ENCODE peak calls at places on chromosomes 2 and 18, in eight cellular contexts. One of them, this sample, is unnamed.

GRCh38 chr18:58661423-58661822 is 9.8 kb upstream of the MALT1 start:
- DNase-seq in gastrocnemius medialis: no peak
- DNase-seq in adrenal gland: no peak
- DNase-seq in body of pancreas: no peak
- DNase-seq in hepatocyte: peak; percentile 17
- DNase-seq in suprapubic skin: no peak
- DNase-seq in lung: no peak
- DNase-seq in vagina: no peak
- DNase-seq in this sample: no peak

GRCh38 chr2:114688241-114688640 is 245.8 kb downstream of the DPP10 start:
- DNase-seq in adrenal gland: no peak
- DNase-seq in lung: no peak
- DNase-seq in gastrocnemius medialis: no peak
- DNase-seq in vagina: no peak
- DNase-seq in body of pancreas: no peak
- DNase-seq in hepatocyte: no peak
- DNase-seq in suprapubic skin: no peak
- DNase-seq in this sample: no peak

GRCh38 chr2:157849591-157849990 is 26.5 kb downstream of the ACVR1 start:
- DNase-seq in hepatocyte: no peak
- DNase-seq in body of pancreas: peak; percentile 30
- DNase-seq in gastrocnemius medialis: no peak
- DNase-seq in adrenal gland: no peak
- DNase-seq in lung: no peak
- DNase-seq in vagina: no peak
- DNase-seq in suprapubic skin: no peak
- DNase-seq in this sample: no peak

GRCh38 chr2:52539026-52539964 is 1228.3 kb upstream of the CHAC2 start:
- DNase-seq in body of pancreas: no peak
- DNase-seq in hepatocyte: no peak
- DNase-seq in suprapubic skin: no peak
- DNase-seq in adrenal gland: no peak
- DNase-seq in lung: no peak
- DNase-seq in gastrocnemius medialis: no peak
- DNase-seq in vagina: no peak
- DNase-seq in this sample: no peak

GRCh38 chr2:193841389-193842150 is 1646.8 kb upstream of the TMEFF2 start:
- DNase-seq in vagina: no peak
- DNase-seq in lung: no peak
- DNase-seq in adrenal gland: no peak
- DNase-seq in hepatocyte: peak; percentile 1
- DNase-seq in gastrocnemius medialis: no peak
- DNase-seq in body of pancreas: no peak
- DNase-seq in suprapubic skin: no peak
- DNase-seq in this sample: no peak

GRCh38 chr18:68676913-68677312 is 38.0 kb downstream of the TMX3 start:
- DNase-seq in lung: no peak
- DNase-seq in body of pancreas: no peak
- DNase-seq in hepatocyte: no peak
- DNase-seq in vagina: no peak
- DNase-seq in gastrocnemius medialis: no peak
- DNase-seq in adrenal gland: no peak
- DNase-seq in suprapubic skin: no peak
- DNase-seq in this sample: no peak

GRCh38 chr2:19911799-19912509 is 10.2 kb upstream of the TTC32 start:
- DNase-seq in hepatocyte: no peak
- DNase-seq in body of pancreas: no peak
- DNase-seq in suprapubic skin: no peak
- DNase-seq in adrenal gland: no peak
- DNase-seq in lung: no peak
- DNase-seq in vagina: no peak
- DNase-seq in gastrocnemius medialis: no peak
- DNase-seq in this sample: no peak

GRCh38 chr2:212448698-212449097 is 89.9 kb downstream of the ERBB4 start:
- DNase-seq in suprapubic skin: no peak
- DNase-seq in lung: no peak
- DNase-seq in body of pancreas: no peak
- DNase-seq in gastrocnemius medialis: no peak
- DNase-seq in adrenal gland: no peak
- DNase-seq in hepatocyte: no peak
- DNase-seq in vagina: no peak
- DNase-seq in this sample: no peak

GRCh38 chr2:134934641-134935040 is 16.0 kb downstream of the CCNT2 start:
- DNase-seq in gastrocnemius medialis: no peak
- DNase-seq in adrenal gland: no peak
- DNase-seq in lung: no peak
- DNase-seq in hepatocyte: no peak
- DNase-seq in suprapubic skin: no peak
- DNase-seq in body of pancreas: no peak
- DNase-seq in vagina: no peak
- DNase-seq in this sample: no peak

GRCh38 chr2:153055182-153055581 is 336.8 kb downstream of the ARL6IP6 start:
- DNase-seq in hepatocyte: no peak
- DNase-seq in body of pancreas: no peak
- DNase-seq in gastrocnemius medialis: no peak
- DNase-seq in adrenal gland: no peak
- DNase-seq in suprapubic skin: no peak
- DNase-seq in vagina: no peak
- DNase-seq in lung: no peak
- DNase-seq in this sample: no peak

GRCh38 chr2:38432827-38433606 is 55.9 kb upstream of the ATL2 start:
- DNase-seq in gastrocnemius medialis: peak; percentile 10
- DNase-seq in suprapubic skin: no peak
- DNase-seq in lung: no peak
- DNase-seq in adrenal gland: peak; percentile 35
- DNase-seq in vagina: no peak
- DNase-seq in hepatocyte: peak; percentile 62
- DNase-seq in body of pancreas: no peak
- DNase-seq in this sample: no peak

GRCh38 chr2:133918141-133918540 is 335.7 kb upstream of the MGAT5 start:
- DNase-seq in vagina: no peak
- DNase-seq in suprapubic skin: no peak
- DNase-seq in hepatocyte: no peak
- DNase-seq in body of pancreas: no peak
- DNase-seq in lung: no peak
- DNase-seq in gastrocnemius medialis: no peak
- DNase-seq in adrenal gland: no peak
- DNase-seq in this sample: no peak

GRCh38 chr2:219726916-219727315 is 99.5 kb downstream of the SLC4A3 start:
- DNase-seq in vagina: peak; percentile 52
- DNase-seq in gastrocnemius medialis: no peak
- DNase-seq in hepatocyte: no peak
- DNase-seq in lung: no peak
- DNase-seq in adrenal gland: no peak
- DNase-seq in body of pancreas: no peak
- DNase-seq in suprapubic skin: no peak
- DNase-seq in this sample: no peak

GRCh38 chr2:241000831-241001321 is 2.5 kb downstream of the SNED1 start:
- DNase-seq in hepatocyte: no peak
- DNase-seq in gastrocnemius medialis: no peak
- DNase-seq in lung: peak; percentile 67
- DNase-seq in suprapubic skin: no peak
- DNase-seq in adrenal gland: no peak
- DNase-seq in vagina: no peak
- DNase-seq in body of pancreas: peak; percentile 48
- DNase-seq in this sample: peak; percentile 75

GRCh38 chr2:168711091-168711490 is 91.3 kb upstream of the NOSTRIN start:
- DNase-seq in lung: no peak
- DNase-seq in body of pancreas: no peak
- DNase-seq in adrenal gland: no peak
- DNase-seq in suprapubic skin: no peak
- DNase-seq in hepatocyte: no peak
- DNase-seq in gastrocnemius medialis: no peak
- DNase-seq in vagina: no peak
- DNase-seq in this sample: no peak

GRCh38 chr2:37985333-37985732 is 60.2 kb downstream of the RMDN2 start:
- DNase-seq in hepatocyte: no peak
- DNase-seq in suprapubic skin: no peak
- DNase-seq in lung: no peak
- DNase-seq in body of pancreas: no peak
- DNase-seq in adrenal gland: no peak
- DNase-seq in gastrocnemius medialis: no peak
- DNase-seq in vagina: no peak
- DNase-seq in this sample: no peak

GRCh38 chr18:68962623-68963022 is 164.7 kb downstream of the CCDC102B start:
- DNase-seq in adrenal gland: no peak
- DNase-seq in gastrocnemius medialis: no peak
- DNase-seq in vagina: no peak
- DNase-seq in body of pancreas: no peak
- DNase-seq in suprapubic skin: no peak
- DNase-seq in lung: no peak
- DNase-seq in hepatocyte: no peak
- DNase-seq in this sample: no peak

GRCh38 chr2:47520302-47520630 is 117.3 kb downstream of the MSH2 start:
- DNase-seq in body of pancreas: no peak
- DNase-seq in hepatocyte: no peak
- DNase-seq in adrenal gland: no peak
- DNase-seq in suprapubic skin: no peak
- DNase-seq in vagina: no peak
- DNase-seq in gastrocnemius medialis: no peak
- DNase-seq in lung: no peak
- DNase-seq in this sample: no peak

GRCh38 chr2:47521666-47522285 is 118.8 kb downstream of the MSH2 start:
- DNase-seq in body of pancreas: no peak
- DNase-seq in gastrocnemius medialis: no peak
- DNase-seq in vagina: no peak
- DNase-seq in adrenal gland: no peak
- DNase-seq in hepatocyte: no peak
- DNase-seq in lung: no peak
- DNase-seq in suprapubic skin: no peak
- DNase-seq in this sample: no peak

GRCh38 chr2:47519604-47520301 is 116.8 kb downstream of the MSH2 start:
- DNase-seq in lung: no peak
- DNase-seq in body of pancreas: no peak
- DNase-seq in suprapubic skin: no peak
- DNase-seq in hepatocyte: no peak
- DNase-seq in gastrocnemius medialis: no peak
- DNase-seq in adrenal gland: no peak
- DNase-seq in vagina: no peak
- DNase-seq in this sample: no peak

GRCh38 chr2:47519147-47519537 is 116.2 kb downstream of the MSH2 start:
- DNase-seq in body of pancreas: no peak
- DNase-seq in suprapubic skin: no peak
- DNase-seq in hepatocyte: no peak
- DNase-seq in vagina: no peak
- DNase-seq in lung: no peak
- DNase-seq in gastrocnemius medialis: no peak
- DNase-seq in adrenal gland: no peak
- DNase-seq in this sample: no peak

GRCh38 chr2:47520825-47521665 is 118.1 kb downstream of the MSH2 start:
- DNase-seq in lung: peak; percentile 36
- DNase-seq in suprapubic skin: no peak
- DNase-seq in gastrocnemius medialis: no peak
- DNase-seq in body of pancreas: peak; percentile 61
- DNase-seq in adrenal gland: peak; percentile 57
- DNase-seq in vagina: no peak
- DNase-seq in hepatocyte: no peak
- DNase-seq in this sample: no peak
- TF ChIP-seq CTCF in lung: no peak
- TF ChIP-seq CTCF in suprapubic skin: no peak
- TF ChIP-seq CTCF in gastrocnemius medialis: no peak
- TF ChIP-seq CTCF in body of pancreas: peak; percentile 35
- TF ChIP-seq CTCF in adrenal gland: peak; percentile 11
- TF ChIP-seq CTCF in vagina: no peak
- TF ChIP-seq CTCF in hepatocyte: no peak
- TF ChIP-seq CTCF in this sample: no peak

DNA sequence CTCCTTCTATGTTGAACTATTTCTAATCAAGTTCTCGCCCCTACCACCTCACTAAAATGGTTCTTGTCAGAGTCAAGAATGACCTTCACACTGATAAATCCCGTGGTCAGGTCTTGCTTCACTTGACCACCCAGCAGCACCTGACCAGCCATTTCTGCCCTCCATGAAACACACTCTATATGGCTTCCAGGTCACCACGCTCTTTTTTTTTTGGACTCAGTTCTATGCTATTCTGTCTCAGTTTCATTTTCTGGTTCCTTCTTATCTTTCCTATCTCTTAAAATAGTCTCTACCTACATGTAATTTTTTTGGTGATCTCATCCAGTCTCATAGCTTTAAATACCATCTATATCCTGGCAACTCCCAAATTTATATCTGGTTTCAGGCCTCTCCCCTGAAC is 11.4 kb downstream of the EIF2AK3 start:
- DNase-seq in body of pancreas: no peak
- DNase-seq in vagina: no peak
- DNase-seq in adrenal gland: no peak
- DNase-seq in lung: no peak
- DNase-seq in hepatocyte: no peak
- DNase-seq in suprapubic skin: no peak
- DNase-seq in gastrocnemius medialis: no peak
- DNase-seq in this sample: no peak
- H3K27ac ChIP-seq in body of pancreas: no peak overlapping the region
- H3K27ac ChIP-seq in vagina: no peak overlapping the region
- H3K27ac ChIP-seq in adrenal gland: no peak overlapping the region
- H3K27ac ChIP-seq in lung: no peak overlapping the region
- H3K27ac ChIP-seq in hepatocyte: no peak overlapping the region
- H3K27ac ChIP-seq in suprapubic skin: no peak overlapping the region
- H3K27ac ChIP-seq in gastrocnemius medialis: no peak overlapping the region
- H3K27ac ChIP-seq in this sample: no peak overlapping the region

DNA sequence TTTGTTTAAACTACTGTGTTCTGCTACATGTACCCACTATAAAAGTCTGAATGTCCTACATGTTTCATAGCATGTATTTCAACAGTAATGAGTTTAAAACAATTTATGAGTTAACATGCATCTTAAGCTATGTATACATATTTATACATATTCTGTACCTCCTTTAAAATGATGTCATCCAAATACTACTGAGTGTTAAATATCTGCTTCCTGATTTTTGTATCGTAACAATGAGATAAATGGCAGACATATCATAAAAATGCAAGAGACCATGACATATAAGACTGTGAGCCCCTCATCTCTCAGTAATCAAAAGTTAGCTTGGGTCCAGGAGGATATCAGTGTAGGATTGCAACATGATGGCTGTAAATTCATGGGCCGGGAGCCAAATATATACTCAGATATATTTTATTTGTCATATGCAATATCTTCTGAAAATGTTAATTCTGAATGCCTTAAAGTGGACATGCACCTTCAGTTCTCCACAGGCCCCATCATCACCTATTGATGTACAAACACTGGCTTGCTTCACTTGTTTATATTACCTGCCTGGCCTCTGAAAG is 3.6 kb downstream of the COL5A2 start:
- DNase-seq in lung: no peak
- DNase-seq in vagina: no peak
- DNase-seq in hepatocyte: no peak
- DNase-seq in gastrocnemius medialis: no peak
- DNase-seq in body of pancreas: no peak
- DNase-seq in suprapubic skin: no peak
- DNase-seq in adrenal gland: no peak
- DNase-seq in this sample: no peak
- H3K4me3 ChIP-seq in lung: no peak overlapping the region
- H3K4me3 ChIP-seq in vagina: peak overlapping the region; percentile 17
- H3K4me3 ChIP-seq in hepatocyte: peak overlapping the region; percentile 68
- H3K4me3 ChIP-seq in gastrocnemius medialis: peak overlapping the region; percentile 54
- H3K4me3 ChIP-seq in body of pancreas: no peak overlapping the region
- H3K4me3 ChIP-seq in suprapubic skin: peak overlapping the region; percentile 54
- H3K4me3 ChIP-seq in adrenal gland: no peak overlapping the region
- H3K4me3 ChIP-seq in this sample: peak overlapping the region; percentile 83

DNA sequence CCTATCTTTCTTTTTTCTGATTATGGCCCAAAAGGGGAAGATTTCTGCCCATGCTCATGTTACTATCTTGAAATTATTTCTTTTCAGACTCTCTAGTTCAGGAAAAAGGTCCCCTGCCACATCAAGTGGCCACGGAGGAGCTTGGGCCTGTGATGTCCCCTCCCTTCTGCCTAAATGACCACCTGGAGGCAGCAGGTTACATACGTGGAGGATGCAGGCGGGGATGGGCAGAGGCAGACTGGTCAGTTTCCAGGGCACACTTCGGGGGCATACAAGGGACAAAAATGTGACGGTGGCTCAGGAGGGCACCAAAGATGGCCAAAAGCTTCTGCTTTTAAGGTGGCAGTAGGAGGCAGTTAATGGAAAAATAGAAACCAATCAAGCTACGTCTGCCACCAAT is 30.7 kb upstream of the STEAP3 start:
- DNase-seq in body of pancreas: no peak
- DNase-seq in hepatocyte: no peak
- DNase-seq in suprapubic skin: no peak
- DNase-seq in adrenal gland: no peak
- DNase-seq in gastrocnemius medialis: no peak
- DNase-seq in lung: no peak
- DNase-seq in vagina: no peak
- DNase-seq in this sample: no peak
- TF ChIP-seq CTCF in body of pancreas: no peak
- TF ChIP-seq CTCF in hepatocyte: no peak
- TF ChIP-seq CTCF in suprapubic skin: no peak
- TF ChIP-seq CTCF in adrenal gland: no peak
- TF ChIP-seq CTCF in gastrocnemius medialis: no peak
- TF ChIP-seq CTCF in lung: no peak
- TF ChIP-seq CTCF in vagina: no peak
- TF ChIP-seq CTCF in this sample: no peak